ENCODE peak calls at places on chromosomes 16 and 17, in seven cellular contexts. S is gastrocnemius medialis, F is osteoblast, J is keratinocyte, U is stomach, Z is GM23338, R is tibial artery. L is an unnamed sample.

GRCh38 chr17:35889241-35889640 is 9.1 kb upstream of the CCL5 start:
- DNase-seq in S (no peak), F (no peak), J (no peak), U (no peak), Z (no peak), R (no peak), L (no peak)

GRCh38 chr16:86951831-86952598 is 365.2 kb downstream of the C16orf95 start:
- DNase-seq in S (peak), F (peak), J (no peak), U (no peak), Z (no peak), R (peak), L (no peak)

GRCh38 chr17:28758411-28759121 is 14.8 kb downstream of the TRAF4 start:
- DNase-seq in S (no peak), F (peak), J (no peak), U (no peak), Z (no peak), R (no peak), L (no peak)

GRCh38 chr17:50892101-50892776 is 26.1 kb upstream of the TOB1 start:
- DNase-seq in S (no peak), F (no peak), J (no peak), U (peak), Z (no peak), R (no peak), L (no peak)

GRCh38 chr16:85751665-85752501 is 987 bp upstream of the C16orf74 start:
- DNase-seq in S (no peak), F (peak), J (peak), U (no peak), Z (no peak), R (no peak), L (no peak)

GRCh38 chr17:20266806-20267458 is 200.4 kb downstream of the LGALS9B start:
- DNase-seq in S (no peak), F (peak), J (no peak), U (no peak), Z (no peak), R (no peak), L (no peak)

GRCh38 chr17:44758414-44759095 is at the start of gene ADAM11:
- DNase-seq in S (no peak), F (peak), J (no peak), U (no peak), Z (peak), R (no peak), L (no peak)

GRCh38 chr16:35629001-35629400 is 2169.6 kb downstream of the TP53TG3F start:
- DNase-seq in S (no peak), F (no peak), J (no peak), U (no peak), Z (no peak), R (no peak), L (no peak)

GRCh38 chr16:324451-325334 is 27.8 kb downstream of the AXIN1 start:
- DNase-seq in S (no peak), F (peak), J (no peak), U (no peak), Z (peak), R (no peak), L (no peak)

GRCh38 chr17:39739020-39739884 is 1.5 kb downstream of the GRB7 start:
- DNase-seq in S (no peak), F (peak), J (peak), U (peak), Z (peak), R (peak), L (no peak)

GRCh38 chr17:79106958-79107357 is 32.3 kb downstream of the ENGASE start:
- DNase-seq in S (no peak), F (no peak), J (no peak), U (no peak), Z (no peak), R (no peak), L (no peak)

GRCh38 chr17:79107499-79108231 is 33.0 kb downstream of the ENGASE start:
- DNase-seq in S (no peak), F (no peak), J (no peak), U (no peak), Z (no peak), R (no peak), L (no peak)

GRCh38 chr17:79102214-79102613 is 27.6 kb downstream of the ENGASE start:
- DNase-seq in S (no peak), F (no peak), J (no peak), U (no peak), Z (no peak), R (no peak), L (no peak)

GRCh38 chr17:79105937-79106336 is 31.3 kb downstream of the ENGASE start:
- DNase-seq in S (no peak), F (no peak), J (no peak), U (no peak), Z (no peak), R (no peak), L (no peak)

DNA sequence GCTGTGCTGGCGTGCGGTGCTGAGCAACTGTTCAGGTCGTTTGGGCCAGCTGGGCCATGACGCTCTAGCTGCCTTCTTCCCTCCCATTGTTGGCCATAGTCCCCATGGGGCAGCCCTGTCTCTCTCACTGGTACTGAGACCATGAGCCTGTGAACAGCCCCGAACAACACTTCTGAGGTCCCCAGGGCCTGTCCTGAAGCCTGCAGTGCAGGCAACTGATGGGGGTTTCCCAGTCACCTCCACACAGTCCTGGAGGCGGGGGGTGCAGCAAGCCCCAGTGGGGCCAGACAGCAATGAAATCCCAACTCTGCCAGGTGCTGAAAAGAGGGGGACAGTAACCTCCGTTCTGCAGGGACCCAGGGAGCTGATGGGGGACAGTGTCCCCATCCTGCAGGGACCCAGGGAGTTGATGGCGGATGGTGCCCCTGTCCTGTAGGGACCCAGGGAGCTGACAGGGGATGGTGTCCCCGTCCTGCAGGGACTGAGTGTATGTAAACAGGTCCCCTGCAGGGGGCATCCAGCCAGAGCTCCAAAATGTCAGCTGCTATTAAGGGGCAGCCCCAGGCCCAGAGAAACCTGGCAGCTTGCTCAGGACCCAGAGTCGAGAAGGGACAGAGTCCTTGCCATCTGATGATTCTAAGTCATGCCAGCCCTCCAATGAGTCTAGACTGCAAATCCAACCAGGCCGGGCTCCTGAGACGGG is 30.4 kb downstream of the ENGASE start:
- DNase-seq in S (no peak), F (no peak), J (no peak), U (no peak), Z (no peak), R (no peak), L (no peak)
- TF ChIP-seq CTCF in S (no peak), F (no peak), J (no peak), U (no peak), Z (no peak), R (no peak), L (no peak)

DNA sequence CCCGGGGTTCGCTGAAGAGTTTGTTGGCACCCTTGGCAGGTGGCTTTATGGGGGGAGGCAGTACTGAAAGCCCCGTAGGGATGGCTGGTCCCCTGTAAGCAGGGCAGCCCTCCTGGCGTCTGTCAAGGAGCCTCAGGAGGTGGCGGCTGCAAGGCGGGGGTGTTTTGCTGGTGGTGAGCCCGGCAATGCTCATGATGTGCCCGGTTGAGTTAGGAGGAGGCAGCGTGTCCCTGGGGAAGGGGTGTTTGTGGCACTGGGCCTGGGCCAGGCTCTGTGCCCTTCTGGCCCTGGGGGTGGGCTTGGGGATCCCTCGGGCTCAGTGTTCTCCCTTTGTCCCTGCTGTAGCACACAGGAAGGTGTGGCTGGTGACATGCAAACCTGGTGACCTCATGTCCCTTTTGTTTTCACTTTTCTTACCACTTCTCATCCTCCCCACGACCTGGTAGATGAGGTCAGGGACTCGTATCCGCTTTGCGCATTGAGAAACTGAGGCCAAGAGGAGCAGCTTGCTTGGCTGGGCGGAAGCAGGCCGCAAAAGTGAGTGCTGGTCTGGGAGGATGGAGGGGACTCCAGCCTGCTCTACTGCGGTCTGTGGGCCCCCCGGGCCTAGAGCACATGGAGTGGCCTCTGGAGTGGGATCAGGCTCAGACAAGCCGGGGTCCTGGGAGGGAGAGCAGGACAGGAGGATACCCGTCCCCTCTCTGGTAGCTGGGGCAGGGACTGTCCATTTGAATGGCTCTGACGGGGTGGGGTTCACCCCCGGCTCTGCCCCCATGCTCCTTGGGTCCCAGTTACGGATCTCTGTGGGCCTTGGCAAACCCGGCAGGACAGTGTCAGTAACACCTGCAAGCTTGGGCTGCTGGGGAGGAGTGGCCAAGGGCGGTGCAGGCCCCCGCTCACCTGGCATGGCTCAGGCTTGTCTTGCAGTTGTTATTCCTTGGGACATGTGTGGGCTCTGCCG is 2.2 kb downstream of the SNN start:
- DNase-seq in S (peak), F (peak), J (no peak), U (no peak), Z (no peak), R (no peak), L (no peak)
- H3K4me3 ChIP-seq in S (peak), F (peak), J (no peak), U (peak), Z (peak), R (peak), L (no peak)

DNA sequence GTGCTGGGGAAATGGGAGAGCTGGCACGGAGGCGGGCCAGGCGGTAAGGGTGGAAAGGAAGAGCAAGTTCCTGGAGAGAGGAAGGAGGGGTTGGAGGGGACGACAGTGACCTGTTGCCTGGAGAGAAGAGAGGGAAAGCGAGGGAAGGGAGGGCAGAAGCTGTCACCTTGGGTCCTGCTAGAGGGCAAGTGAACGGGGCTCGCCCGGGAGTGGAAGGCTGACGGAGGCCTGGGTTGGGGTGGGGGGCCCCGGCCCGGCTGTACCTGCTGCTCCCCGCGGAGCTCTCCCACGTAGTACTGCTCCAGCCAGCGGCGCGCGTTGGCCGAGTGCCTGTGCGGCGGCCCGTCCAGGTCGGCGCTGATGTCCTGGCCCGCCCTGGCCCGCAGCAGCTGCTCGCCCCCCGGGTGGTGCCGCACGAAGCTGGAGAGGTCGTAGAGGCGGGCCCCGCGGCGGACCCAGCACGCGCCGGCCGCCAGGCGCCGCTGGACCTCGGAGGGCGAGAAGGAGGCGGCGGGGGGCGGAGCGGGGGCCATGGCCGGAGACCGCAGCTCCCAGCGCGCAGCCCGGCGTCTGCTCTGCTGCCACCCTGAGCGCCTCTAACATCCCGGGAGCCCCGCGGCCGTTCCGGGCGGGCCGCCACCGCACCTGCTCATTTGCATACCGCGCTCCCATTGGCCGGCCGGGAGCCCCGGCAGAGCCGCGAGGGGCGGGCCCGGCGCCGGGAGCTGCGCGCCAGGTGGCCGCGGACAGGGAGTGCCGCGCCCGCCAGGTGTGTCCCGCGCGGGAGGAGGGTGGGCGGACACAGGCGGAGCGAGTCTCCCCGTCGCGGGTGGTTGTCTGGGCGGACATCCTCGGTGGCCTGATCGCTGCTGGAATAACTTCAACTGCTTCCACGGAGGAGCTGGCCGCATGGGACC is at the start of gene FA2H:
- DNase-seq in S (peak), F (peak), J (peak), U (peak), Z (peak), R (no peak), L (peak)
- TF ChIP-seq CTCF in S (no peak), F (no peak), J (no peak), U (no peak), Z (peak), R (no peak), L (peak)

DNA sequence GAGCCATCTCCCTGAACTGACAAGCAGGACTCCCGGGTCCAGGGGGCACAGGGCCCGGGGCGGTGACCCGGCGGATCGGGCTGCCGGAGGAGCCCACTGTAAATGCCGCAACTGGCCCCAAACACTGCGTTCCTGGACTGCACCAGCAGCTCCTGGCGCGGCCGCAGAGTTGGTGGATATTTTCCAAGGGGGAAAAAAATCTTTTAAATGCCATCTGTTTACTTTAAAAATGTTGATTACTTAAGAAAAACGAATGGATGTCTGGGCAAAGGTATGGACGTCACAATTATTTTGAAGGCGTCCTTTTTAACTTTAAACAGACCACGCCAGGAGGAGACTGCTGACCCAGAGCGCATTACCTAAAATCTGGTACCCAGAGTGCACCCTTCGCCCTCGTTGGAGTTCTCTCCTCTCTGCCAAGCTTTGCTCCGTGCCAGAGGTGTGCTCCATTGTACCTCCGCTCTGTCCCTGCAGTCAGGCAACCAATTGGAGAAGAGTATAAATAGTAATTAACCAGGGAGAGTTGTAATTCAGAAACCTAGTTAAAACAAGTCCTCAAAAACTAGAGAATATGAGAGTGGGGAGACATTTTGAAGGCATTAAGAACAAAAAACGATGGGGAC is 3.5 kb downstream of the HS3ST3B1 start:
- DNase-seq in S (no peak), F (peak), J (no peak), U (no peak), Z (no peak), R (no peak), L (no peak)
- H3K4me3 ChIP-seq in S (no peak), F (peak), J (peak), U (peak), Z (peak), R (no peak), L (no peak)

GRCh38 chr16:2339521-2340484 is 725 bp downstream of the ABCA3 start:
- DNase-seq in S (peak), F (peak), J (no peak), U (peak), Z (peak), R (peak), L (peak)
- TF ChIP-seq CTCF in S (no peak), F (no peak), J (no peak), U (no peak), Z (peak), R (no peak), L (peak)

DNA sequence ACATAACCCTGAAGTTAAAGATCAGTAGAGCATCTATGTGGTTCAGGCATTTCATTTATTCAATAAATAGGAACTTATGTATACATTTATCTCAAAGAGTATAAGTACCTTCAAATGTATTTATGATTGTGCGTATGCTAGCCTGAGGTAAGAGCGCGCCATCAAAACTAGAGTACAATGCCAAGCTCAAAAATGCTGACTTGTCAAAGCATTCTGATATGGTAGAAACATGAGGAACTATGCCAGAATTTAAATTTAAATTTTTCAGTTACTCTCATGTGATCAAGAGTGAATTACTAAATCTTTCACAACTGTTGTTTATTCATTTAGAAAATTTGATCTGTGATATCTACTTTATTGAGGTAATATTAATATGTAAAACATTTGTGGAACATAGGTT is 225.5 kb upstream of the CDH8 start:
- DNase-seq in S (no peak), F (no peak), J (no peak), U (no peak), Z (no peak), R (no peak), L (no peak)
- H3K4me3 ChIP-seq in S (no peak), F (no peak), J (no peak), U (no peak), Z (no peak), R (no peak), L (no peak)

L was measured in LNCaP clone FGC.